ENCODE peak calls at places on chromosomes 5 and 9, in eight cellular contexts. C is heart left ventricle, X is fibroblast of pulmonary artery, Q is AG04450, M is bronchial epithelial cell, J is GM12878, F is spleen, U is Peyer's patch. K is an unnamed sample.

GRCh38 chr9:134343637-134344036 is 17.4 kb downstream of the RXRA start:
- DNase-seq in C (peak), X (no peak), Q (no peak), M (no peak), J (no peak), F (no peak), U (no peak), K (no peak)

GRCh38 chr9:13675638-13676000 is 396.1 kb upstream of the MPDZ start:
- DNase-seq in C (peak), X (no peak), Q (no peak), M (no peak), J (no peak), F (no peak), U (no peak), K (no peak)

GRCh38 chr9:130042406-130042930 is 521 bp downstream of the FNBP1 start:
- DNase-seq in C (peak), X (no peak), Q (no peak), M (no peak), J (no peak), F (peak), U (no peak), K (no peak)

GRCh38 chr9:110444911-110445310 is 107.2 kb upstream of the TXNDC8 start:
- DNase-seq in C (no peak), X (peak), Q (peak), M (no peak), J (no peak), F (no peak), U (no peak), K (no peak)

GRCh38 chr5:180639743-180640300 is 9.6 kb downstream of the FLT4 start:
- DNase-seq in C (peak), X (no peak), Q (no peak), M (no peak), J (no peak), F (peak), U (peak), K (no peak)

GRCh38 chr5:32627219-32627880 is 42.0 kb downstream of the SUB1 start:
- DNase-seq in C (no peak), X (no peak), Q (no peak), M (no peak), J (no peak), F (no peak), U (no peak), K (no peak)

GRCh38 chr5:17190242-17190778 is 27.1 kb upstream of the BASP1 start:
- DNase-seq in C (peak), X (peak), Q (peak), M (peak), J (no peak), F (no peak), U (no peak), K (no peak)

GRCh38 chr9:111897831-111898144 is 1.2 kb downstream of the UGCG start:
- DNase-seq in C (no peak), X (no peak), Q (no peak), M (no peak), J (peak), F (no peak), U (peak), K (no peak)

GRCh38 chr5:55864606-55865541 is 13.7 kb downstream of the IL31RA start:
- DNase-seq in C (no peak), X (peak), Q (no peak), M (no peak), J (no peak), F (no peak), U (no peak), K (no peak)

GRCh38 chr9:115002371-115003120 is 72.2 kb upstream of the TNFSF8 start:
- DNase-seq in C (no peak), X (no peak), Q (no peak), M (no peak), J (no peak), F (no peak), U (no peak), K (no peak)

GRCh38 chr9:122261469-122261881 is 3.2 kb downstream of the RBM18 start:
- DNase-seq in C (peak), X (peak), Q (peak), M (peak), J (no peak), F (no peak), U (peak), K (no peak)

GRCh38 chr9:84668204-84669007 is 1.1 kb upstream of the NTRK2 start:
- DNase-seq in C (peak), X (peak), Q (no peak), M (peak), J (no peak), F (peak), U (peak), K (peak)

GRCh38 chr9:87193925-87194380 is 246.6 kb upstream of the GAS1 start:
- DNase-seq in C (no peak), X (peak), Q (peak), M (peak), J (no peak), F (no peak), U (no peak), K (peak)

GRCh38 chr5:5613261-5613990 is 190.9 kb downstream of the ICE1 start:
- DNase-seq in C (no peak), X (no peak), Q (no peak), M (no peak), J (peak), F (no peak), U (peak), K (no peak)

GRCh38 chr9:76166436-76166959 is 227.7 kb downstream of the RFK start:
- DNase-seq in C (no peak), X (no peak), Q (no peak), M (no peak), J (no peak), F (no peak), U (no peak), K (no peak)

DNA sequence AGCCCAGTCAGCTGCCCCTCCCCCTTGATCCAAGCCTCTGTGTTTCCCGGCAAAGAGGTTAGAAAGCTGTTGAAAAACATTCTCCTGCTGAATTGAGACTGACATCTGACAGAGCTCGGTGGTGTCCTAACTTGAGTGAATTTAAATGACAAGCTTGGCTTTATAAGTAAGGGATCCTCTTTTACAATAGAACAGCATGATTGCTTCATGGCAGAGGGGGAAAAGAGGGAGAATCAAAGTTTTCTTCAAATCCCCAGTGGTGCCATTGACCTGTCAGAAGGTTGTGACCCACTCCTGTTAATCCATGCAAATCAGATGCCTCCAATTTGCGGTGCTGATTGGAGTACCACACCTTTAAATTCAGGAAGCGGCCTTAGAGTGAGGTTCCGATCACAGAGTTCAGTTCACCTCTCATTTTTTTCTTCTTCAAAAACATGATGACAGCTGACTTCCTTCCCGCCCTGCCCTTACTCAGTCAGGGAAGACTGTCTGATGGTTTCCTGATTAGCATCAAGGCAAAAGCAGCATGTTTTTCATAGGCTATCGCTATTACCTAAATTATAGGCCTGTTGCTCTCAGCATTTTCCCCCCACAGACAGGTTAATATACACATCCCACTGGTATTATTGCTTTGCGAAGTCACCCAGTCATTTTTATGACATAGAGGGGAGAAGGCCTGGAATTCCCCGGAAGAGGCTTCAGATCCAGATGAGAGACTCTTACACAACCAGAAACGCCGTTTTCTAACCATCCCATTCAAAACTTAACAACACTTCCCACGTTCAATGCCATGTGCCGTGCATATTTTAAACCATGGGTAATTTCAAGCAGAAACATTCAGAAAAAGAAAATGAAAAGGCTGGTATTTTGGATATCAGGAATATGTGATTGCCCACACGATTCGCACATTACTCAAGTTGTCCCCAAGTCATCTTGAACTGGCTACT is 141.4 kb downstream of the EBF1 start:
- DNase-seq in C (no peak), X (peak), Q (no peak), M (no peak), J (peak), F (no peak), U (peak), K (no peak)
- H3K4me3 ChIP-seq in C (no peak), X (no peak), Q (no peak), M (no peak), J (peak), F (no peak), U (no peak), K (no peak)

GRCh38 chr9:90838761-90839160 is 37.1 kb downstream of the SYK start:
- DNase-seq in C (no peak), X (no peak), Q (no peak), M (no peak), J (no peak), F (no peak), U (peak), K (no peak)

GRCh38 chr9:90836396-90837080 is 34.9 kb downstream of the SYK start:
- DNase-seq in C (no peak), X (no peak), Q (no peak), M (peak), J (no peak), F (no peak), U (peak), K (no peak)

GRCh38 chr9:90839183-90839582 is 37.6 kb downstream of the SYK start:
- DNase-seq in C (no peak), X (no peak), Q (no peak), M (no peak), J (no peak), F (no peak), U (peak), K (no peak)

GRCh38 chr9:90835206-90835605 is 33.6 kb downstream of the SYK start:
- DNase-seq in C (no peak), X (no peak), Q (no peak), M (no peak), J (no peak), F (no peak), U (peak), K (no peak)

GRCh38 chr9:90838098-90838497 is 36.5 kb downstream of the SYK start:
- DNase-seq in C (no peak), X (no peak), Q (no peak), M (peak), J (no peak), F (no peak), U (peak), K (no peak)
- TF ChIP-seq CTCF in C (no peak), X (no peak), Q (no peak), M (no peak), J (peak), F (no peak), U (no peak), K (no peak)

GRCh38 chr9:78436873-78437272 is 139.9 kb downstream of the PSAT1 start:
- DNase-seq in C (no peak), X (no peak), Q (no peak), M (no peak), J (no peak), F (no peak), U (no peak), K (no peak)
- H3K4me3 ChIP-seq in C (no peak), X (no peak), Q (no peak), M (no peak), J (no peak), F (no peak), U (no peak), K (no peak)

DNA sequence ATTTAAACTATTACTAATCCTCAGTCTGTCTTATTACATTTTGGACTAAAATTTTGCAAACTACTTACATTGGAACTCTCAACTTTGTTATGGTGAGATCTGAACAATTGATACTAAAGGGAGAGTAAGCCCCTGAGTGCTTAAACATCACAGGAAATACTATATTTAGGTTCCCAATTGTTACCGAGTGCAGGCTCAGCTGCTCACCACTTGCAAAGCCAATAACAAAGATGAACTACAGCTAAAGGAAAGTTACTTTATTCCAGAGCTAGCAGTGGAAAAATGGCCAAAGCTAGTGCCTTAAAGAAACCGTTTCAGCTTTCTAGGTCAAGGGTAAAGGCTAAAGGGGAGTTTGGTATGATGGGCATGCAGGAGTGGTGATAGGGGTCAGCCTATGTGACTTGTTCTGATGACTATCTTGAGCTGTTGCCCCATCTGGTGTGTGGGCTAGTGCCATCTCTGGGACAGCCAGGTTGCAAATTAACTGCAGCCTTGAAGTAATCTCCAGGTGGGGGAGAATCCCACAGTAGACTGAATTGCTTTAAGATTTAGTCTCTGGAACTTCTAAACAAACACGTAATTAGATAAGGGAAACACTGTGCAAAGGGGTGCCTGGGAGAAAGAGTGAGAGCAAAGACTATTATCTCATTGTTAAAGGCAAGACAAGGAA is 7.8 kb upstream of the NDUFB6 start:
- DNase-seq in C (no peak), X (no peak), Q (no peak), M (no peak), J (no peak), F (no peak), U (no peak), K (no peak)
- TF ChIP-seq CTCF in C (no peak), X (no peak), Q (no peak), M (no peak), J (no peak), F (no peak), U (no peak), K (no peak)

K was measured in retinal pigment epithelial cell.